ENCODE peak calls at places on chromosome 16, in six cellular contexts. V is AG09319, K is HuH-7, Q is posterior vena cava, N is esophagus squamous epithelium, L is HFF-Myc. T is an unnamed sample.

GRCh38 chr16:56835330-56835729 is 29.7 kb upstream of the SLC12A3 start:
- DNase-seq in V (no peak), N (no peak), Q (no peak), K (no peak), L (no peak), T (no peak)

GRCh38 chr16:14502932-14503741 is 126.9 kb downstream of the PARN start:
- DNase-seq in L (no peak), K (no peak), N (no peak), Q (no peak), V (no peak), T (no peak)

GRCh38 chr16:88116121-88116900 is 165.1 kb downstream of the BANP start:
- DNase-seq in L (no peak), N (no peak), V (peak), K (no peak), Q (peak), T (no peak)

GRCh38 chr16:89102777-89103073 is 9.1 kb downstream of the ACSF3 start:
- DNase-seq in Q (peak), N (no peak), V (no peak), K (no peak), L (no peak), T (no peak)

GRCh38 chr16:86609115-86609514 is 30.8 kb downstream of the FOXL1 start:
- DNase-seq in K (no peak), V (peak), N (no peak), L (no peak), Q (no peak), T (no peak)

GRCh38 chr16:51125992-51126391 is 25.1 kb downstream of the SALL1 start:
- DNase-seq in N (no peak), K (no peak), L (no peak), Q (no peak), V (no peak), T (no peak)

GRCh38 chr16:856811-857210 is 56.3 kb upstream of the GNG13 start:
- DNase-seq in N (no peak), L (no peak), Q (no peak), V (no peak), K (no peak), T (no peak)

GRCh38 chr16:79757968-79758367 is 157.4 kb upstream of the MAF start:
- DNase-seq in L (no peak), N (no peak), V (no peak), Q (no peak), K (no peak), T (no peak)

GRCh38 chr16:84541999-84542876 is 37.8 kb upstream of the MEAK7 start:
- DNase-seq in N (no peak), L (no peak), V (no peak), K (no peak), Q (no peak), T (no peak)